ENCODE peak calls at places on chromosomes 2 and 18, in four cellular contexts. F is HepG2, W is coronary artery, U is NCI-H345. G is an unnamed sample.

GRCh38 chr18:58991127-58991798 is 126.6 kb downstream of the ZNF532 start:
- DNase-seq in W (no peak), U (no peak), F (no peak), G (no peak)

GRCh38 chr2:98480598-98480997 is 35.9 kb downstream of the INPP4A start:
- DNase-seq in F (no peak), U (no peak), W (no peak), G (no peak)

GRCh38 chr2:26144953-26145680 is 27.8 kb upstream of the GAREM2 start:
- DNase-seq in F (peak), W (no peak), U (peak), G (peak)

GRCh38 chr2:3365219-3365618 is 12.4 kb downstream of the EIPR1 start:
- DNase-seq in F (no peak), U (no peak), W (no peak), G (no peak)

GRCh38 chr2:159126653-159127052 is 158.2 kb downstream of the TANC1 start:
- DNase-seq in W (no peak), F (no peak), U (no peak), G (no peak)

GRCh38 chr2:71882949-71883472 is 264.7 kb downstream of the CYP26B1 start:
- DNase-seq in F (peak), U (no peak), W (peak), G (no peak)

GRCh38 chr2:142415461-142415860 is 284.6 kb upstream of the LRP1B start:
- DNase-seq in W (no peak), F (peak), U (no peak), G (no peak)

GRCh38 chr2:38228753-38229152 is 148.3 kb downstream of the ATL2 start:
- DNase-seq in U (no peak), F (no peak), W (no peak), G (no peak)

GRCh38 chr2:16070648-16070971 is 130.3 kb downstream of the MYCN start:
- DNase-seq in F (no peak), U (no peak), W (no peak), G (no peak)

GRCh38 chr2:207681431-207681830 is 30.0 kb upstream of the CCNYL1 start:
- DNase-seq in W (no peak), F (no peak), U (no peak), G (no peak)

GRCh38 chr2:105494683-105495425 is 96.0 kb upstream of the FHL2 start:
- DNase-seq in F (no peak), W (no peak), U (no peak), G (no peak)

GRCh38 chr2:8743261-8743660 is 61.4 kb downstream of the ID2 start:
- DNase-seq in W (no peak), F (no peak), U (no peak), G (no peak)

GRCh38 chr2:159684796-159685195 is 27.5 kb upstream of the MARCHF7 start:
- DNase-seq in W (no peak), F (no peak), U (no peak), G (no peak)

GRCh38 chr2:42963452-42964068 is 171.2 kb upstream of the HAAO start:
- DNase-seq in W (no peak), U (no peak), F (no peak), G (no peak)

GRCh38 chr2:56450772-56451171 is 267.0 kb downstream of the CCDC85A start:
- DNase-seq in F (no peak), W (no peak), U (no peak), G (no peak)

GRCh38 chr2:109457811-109458210 is 156.0 kb downstream of the SEPTIN10 start:
- DNase-seq in F (no peak), U (no peak), W (peak), G (no peak)

GRCh38 chr2:168210216-168210897 is 37.0 kb downstream of the STK39 start:
- DNase-seq in U (no peak), F (no peak), W (no peak), G (no peak)

GRCh38 chr2:19819097-19820065 is 82.4 kb downstream of the TTC32 start:
- DNase-seq in W (no peak), U (no peak), F (no peak), G (no peak)

G was measured in prostate gland.